ENCODE peak calls at places on chromosomes 16 and 17, in six cellular contexts. G is H1, E is neuronal stem cell, D is H9, Z is IMR-90, K is mesenchymal stem cell. I is an unnamed sample.

GRCh38 chr17:8859804-8860430 is 7.6 kb downstream of the PIK3R6 start:
- DNase-seq in G (no peak), E (no peak), D (peak; percentile 26), Z (no peak), K (no peak), I (no peak)

GRCh38 chr17:69552986-69553667 is 138.6 kb downstream of the MAP2K6 start:
- DNase-seq in G (no peak), E (no peak), D (no peak), Z (no peak), K (no peak), I (no peak)

GRCh38 chr17:57879437-57880085 is 29.7 kb upstream of the MRPS23 start:
- DNase-seq in G (no peak), E (no peak), D (peak; percentile 71), Z (no peak), K (no peak), I (no peak)

GRCh38 chr17:11712445-11712844 is 114.2 kb downstream of the DNAH9 start:
- DNase-seq in G (no peak), E (no peak), D (no peak), Z (no peak), K (no peak), I (no peak)

GRCh38 chr16:27767971-27768591 is 218.1 kb downstream of the KATNIP start:
- DNase-seq in G (no peak), E (no peak), D (no peak), Z (no peak), K (no peak), I (no peak)

GRCh38 chr16:56702836-56703235 is 20.6 kb downstream of the MT1X start:
- DNase-seq in G (no peak), E (no peak), D (no peak), Z (no peak), K (no peak), I (no peak)

GRCh38 chr16:66363196-66363777 is 3.2 kb upstream of the CDH5 start:
- DNase-seq in G (no peak), E (no peak), D (no peak), Z (no peak), K (no peak), I (no peak)

GRCh38 chr16:48011888-48012658 is 143.7 kb downstream of the ABCC12 start:
- DNase-seq in G (no peak), E (no peak), D (peak; percentile 10), Z (no peak), K (no peak), I (no peak)

GRCh38 chr16:49910761-49911160 is 54.8 kb upstream of the ZNF423 start:
- DNase-seq in G (peak; percentile 49), E (no peak), D (no peak), Z (no peak), K (no peak), I (no peak)
- H4K91ac ChIP-seq in G (no peak overlapping the region), E (no peak overlapping the region), D (no peak overlapping the region), Z (no peak overlapping the region), K (no peak overlapping the region), I (no peak overlapping the region)

GRCh38 chr17:78272914-78273258 is 41.5 kb downstream of the TMEM235 start:
- DNase-seq in G (no peak), E (no peak), D (no peak), Z (no peak), K (no peak), I (no peak)
- H3K4ac ChIP-seq in G (no peak overlapping the region), E (no peak overlapping the region), D (no peak overlapping the region), Z (no peak overlapping the region), K (peak overlapping the region; percentile 47), I (no peak overlapping the region)

GRCh38 chr17:40224707-40225092 is 5.6 kb downstream of the WIPF2 start:
- DNase-seq in G (no peak), E (no peak), D (no peak), Z (peak; percentile 55), K (no peak), I (no peak)

GRCh38 chr17:40219073-40219860 is at the start of gene WIPF2:
- DNase-seq in G (peak; percentile 98), E (peak; percentile 98), D (peak; percentile 99), Z (peak; percentile 94), K (peak; percentile 97), I (peak; percentile 99)

GRCh38 chr17:40225151-40225550 is 6.0 kb downstream of the WIPF2 start:
- DNase-seq in G (no peak), E (no peak), D (no peak), Z (no peak), K (no peak), I (no peak)
- H4K91ac ChIP-seq in G (no peak overlapping the region), E (no peak overlapping the region), D (no peak overlapping the region), Z (no peak overlapping the region), K (no peak overlapping the region), I (no peak overlapping the region)

DNA sequence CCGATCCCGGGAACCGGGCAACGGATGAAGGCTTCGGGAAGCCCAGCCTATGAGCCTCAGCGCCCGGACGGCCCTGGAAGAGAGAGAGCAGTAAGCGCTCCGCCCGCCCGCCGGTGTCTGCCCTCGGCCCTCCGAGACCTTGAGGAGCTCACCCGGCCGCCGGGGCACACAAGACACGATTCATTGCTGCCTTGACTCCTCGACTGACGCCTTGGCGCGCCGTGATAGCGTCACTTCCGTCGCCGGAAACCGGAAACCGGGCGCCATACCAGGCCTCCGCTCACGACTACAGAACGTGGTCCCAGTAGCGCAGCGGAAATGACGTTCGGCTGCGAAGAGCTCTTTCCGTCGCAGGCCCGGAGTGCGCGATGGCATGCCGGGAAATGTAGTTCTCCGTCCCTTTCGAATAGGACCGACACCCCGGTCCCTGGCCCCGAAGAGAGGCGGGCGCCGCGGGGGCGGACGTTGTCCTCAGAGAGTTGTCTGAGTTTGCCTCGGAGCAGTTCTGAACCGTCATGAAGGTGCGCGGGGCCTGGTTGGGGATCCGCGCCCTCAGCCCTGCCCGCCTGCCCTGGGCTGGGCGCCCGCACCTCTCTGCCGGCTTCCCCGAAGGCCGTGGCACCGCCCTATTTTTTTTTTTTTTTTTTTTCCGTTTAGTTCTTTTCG is at the start of gene UQCC4:
- DNase-seq in G (peak; percentile 99), E (peak; percentile 98), D (peak; percentile 99), Z (peak; percentile 99), K (peak; percentile 99), I (peak; percentile 100)
- H3K4ac ChIP-seq in G (peak within 1 kb of the TSS; percentile 91), E (peak within 1 kb of the TSS; percentile 79), D (no peak within 1 kb of the TSS), Z (peak within 1 kb of the TSS; percentile 96), K (peak within 1 kb of the TSS; percentile 99), I (peak within 1 kb of the TSS; percentile 66)

GRCh38 chr16:13229039-13229438 is 327.6 kb downstream of the SHISA9 start:
- DNase-seq in G (no peak), E (no peak), D (no peak), Z (no peak), K (no peak), I (no peak)

GRCh38 chr16:13223666-13224065 is 322.3 kb downstream of the SHISA9 start:
- DNase-seq in G (no peak), E (no peak), D (no peak), Z (no peak), K (no peak), I (no peak)
- H4K91ac ChIP-seq in G (no peak overlapping the region), E (no peak overlapping the region), D (no peak overlapping the region), Z (no peak overlapping the region), K (no peak overlapping the region), I (peak overlapping the region; percentile 8)

GRCh38 chr16:79597277-79597676 is 3.3 kb downstream of the MAF start:
- DNase-seq in G (no peak), E (no peak), D (no peak), Z (no peak), K (no peak), I (no peak)

GRCh38 chr16:79593754-79594153 is 6.8 kb downstream of the MAF start:
- DNase-seq in G (no peak), E (no peak), D (no peak), Z (no peak), K (no peak), I (no peak)

GRCh38 chr16:79593074-79593531 is 7.4 kb downstream of the MAF start:
- DNase-seq in G (no peak), E (no peak), D (no peak), Z (no peak), K (peak; percentile 16), I (no peak)

GRCh38 chr16:79595916-79596450 is 4.6 kb downstream of the MAF start:
- DNase-seq in G (peak; percentile 1), E (no peak), D (no peak), Z (no peak), K (no peak), I (no peak)

DNA sequence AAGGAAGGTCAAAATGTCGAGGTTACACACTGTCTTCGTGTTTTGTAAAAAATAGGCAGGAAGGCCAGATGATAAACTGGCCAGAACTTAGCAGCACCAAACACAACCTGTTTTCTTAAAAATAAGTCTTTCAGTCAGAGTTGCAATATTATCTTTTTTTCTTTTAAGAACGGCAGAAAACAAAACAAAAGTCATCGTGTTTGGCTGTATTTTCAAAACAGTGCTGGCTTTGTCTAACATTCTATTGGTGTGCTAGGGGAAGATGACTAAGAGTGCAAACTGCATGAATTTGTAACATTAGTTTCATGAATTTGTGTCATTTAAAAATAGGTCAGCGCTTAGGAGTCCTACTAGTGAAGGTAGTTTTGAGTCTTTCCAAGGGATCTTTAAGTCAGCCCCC is 5.3 kb downstream of the MAF start:
- DNase-seq in G (no peak), E (no peak), D (no peak), Z (no peak), K (no peak), I (no peak)
- H3K4ac ChIP-seq in G (no peak overlapping the region), E (no peak overlapping the region), D (no peak overlapping the region), Z (no peak overlapping the region), K (no peak overlapping the region), I (no peak overlapping the region)

DNA sequence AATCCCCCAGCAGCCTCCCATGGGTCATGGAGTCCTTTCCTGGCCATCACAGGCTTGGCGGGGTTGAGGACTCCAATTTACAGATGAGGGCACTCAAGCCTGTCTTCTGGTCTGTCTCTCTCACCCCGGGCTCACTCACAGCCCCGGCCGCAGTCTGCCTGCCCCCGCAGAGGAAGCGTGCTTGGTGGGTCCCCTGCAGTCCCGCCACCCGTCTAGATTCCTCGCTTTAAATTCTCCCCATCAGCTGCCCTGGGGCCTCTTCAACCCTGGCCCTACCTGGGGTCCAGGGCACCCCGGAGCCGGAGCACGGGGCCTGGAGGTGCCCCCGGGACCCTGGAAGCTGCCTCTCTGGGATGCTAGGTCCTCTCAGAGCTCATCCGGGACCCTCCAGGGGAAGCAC is 92.9 kb downstream of the ENGASE start:
- DNase-seq in G (no peak), E (no peak), D (no peak), Z (no peak), K (no peak), I (no peak)
- H4K91ac ChIP-seq in G (no peak overlapping the region), E (no peak overlapping the region), D (no peak overlapping the region), Z (no peak overlapping the region), K (no peak overlapping the region), I (no peak overlapping the region)

I was measured in trophoblast cell.